ENCODE peak calls at places on chromosomes 16 and 17, in eight cellular contexts. V is stomach, J is cardiac muscle cell, L is mammary epithelial cell, U is cardiac fibroblast, N is A673, R is glutamatergic neuron, Y is GM12864. G is an unnamed sample.

GRCh38 chr17:15919466-15919865 is 25.5 kb upstream of the ADORA2B start:
- DNase-seq in R (no peak), U (no peak), N (no peak), L (no peak), Y (no peak), V (no peak), J (no peak), G (no peak)

GRCh38 chr17:38761612-38762011 is 9.1 kb downstream of the PSMB3 start:
- DNase-seq in J (peak; percentile 35), U (peak; percentile 58), Y (no peak), N (no peak), L (peak; percentile 7), V (no peak), R (peak; percentile 73), G (peak; percentile 35)

GRCh38 chr16:85640606-85641005 is 27.5 kb downstream of the GSE1 start:
- DNase-seq in Y (no peak), J (no peak), L (no peak), R (no peak), U (no peak), V (no peak), N (no peak), G (no peak)

GRCh38 chr17:78022425-78022824 is 63.9 kb downstream of the TNRC6C start:
- DNase-seq in L (no peak), R (no peak), J (no peak), N (no peak), Y (no peak), V (no peak), U (no peak), G (peak; percentile 51)

GRCh38 chr16:58866935-58867334 is 132.8 kb upstream of the GOT2 start:
- DNase-seq in J (no peak), U (no peak), L (no peak), Y (no peak), V (no peak), N (no peak), R (no peak), G (no peak)

GRCh38 chr17:81040791-81041337 is 5.9 kb downstream of the BAIAP2 start:
- DNase-seq in J (no peak), L (no peak), U (peak; percentile 20), N (peak; percentile 44), V (no peak), Y (no peak), R (no peak), G (peak; percentile 11)

GRCh38 chr16:64590516-64590915 is 531.3 kb downstream of the CDH11 start:
- DNase-seq in L (no peak), Y (no peak), R (no peak), U (peak; percentile 78), N (no peak), J (no peak), V (no peak), G (peak; percentile 39)

GRCh38 chr16:68417711-68418301 is 30.5 kb downstream of the SMPD3 start:
- DNase-seq in U (no peak), V (peak; percentile 91), Y (peak; percentile 63), J (no peak), L (peak; percentile 66), N (peak; percentile 23), R (no peak), G (no peak)

GRCh38 chr17:50589112-50589712 is 28.7 kb downstream of the CACNA1G start:
- DNase-seq in J (no peak), L (peak; percentile 12), U (peak; percentile 29), R (no peak), V (peak; percentile 48), N (no peak), Y (no peak), G (no peak)

GRCh38 chr17:17570207-17570797 is 21.2 kb downstream of the PEMT start:
- DNase-seq in V (peak; percentile 77), J (peak; percentile 72), N (no peak), Y (no peak), U (peak; percentile 28), R (peak; percentile 74), L (no peak), G (no peak)

GRCh38 chr16:12339686-12340085 is 363.2 kb downstream of the SNX29 start:
- DNase-seq in Y (no peak), J (no peak), N (no peak), R (no peak), L (no peak), U (peak; percentile 63), V (no peak), G (peak; percentile 74)

GRCh38 chr16:27974896-27975540 is 88.5 kb downstream of the GSG1L start:
- DNase-seq in U (no peak), R (no peak), V (no peak), Y (no peak), N (no peak), J (no peak), L (no peak), G (no peak)

GRCh38 chr17:63523256-63523869 is at the start of gene KCNH6:
- DNase-seq in R (no peak), L (no peak), N (no peak), J (no peak), Y (no peak), U (no peak), V (no peak), G (no peak)

GRCh38 chr17:66855204-66855603 is 20.3 kb downstream of the CACNG5 start:
- DNase-seq in V (no peak), U (peak; percentile 3), R (no peak), N (no peak), L (no peak), Y (no peak), J (no peak), G (no peak)

GRCh38 chr16:56909484-56910113 is 22.3 kb upstream of the HERPUD1 start:
- DNase-seq in V (no peak), R (no peak), N (no peak), U (no peak), Y (no peak), J (no peak), L (no peak), G (no peak)

GRCh38 chr17:59287452-59287851 is 44.0 kb upstream of the YPEL2 start:
- DNase-seq in R (no peak), N (peak; percentile 25), V (no peak), L (peak; percentile 51), Y (no peak), J (no peak), U (peak; percentile 55), G (no peak)

GRCh38 chr17:45332989-45333701 is 16.3 kb upstream of the MAP3K14 start:
- DNase-seq in U (peak; percentile 19), J (no peak), V (no peak), N (no peak), Y (peak; percentile 70), R (no peak), L (no peak), G (no peak)

GRCh38 chr16:77897831-77898540 is 109.6 kb downstream of the VAT1L start:
- DNase-seq in Y (no peak), U (no peak), R (no peak), N (no peak), J (no peak), V (no peak), L (no peak), G (no peak)

GRCh38 chr16:48386559-48387312 is 1.5 kb upstream of the SIAH1 start:
- DNase-seq in J (no peak), L (no peak), Y (no peak), V (no peak), R (no peak), N (no peak), U (peak; percentile 47), G (no peak)

GRCh38 chr17:38656959-38657823 is 17.6 kb downstream of the EPOP start:
- DNase-seq in J (no peak), L (no peak), Y (no peak), V (no peak), R (peak; percentile 48), N (no peak), U (no peak), G (no peak)

GRCh38 chr16:4183258-4184037 is 58.4 kb downstream of the SRL start:
- DNase-seq in J (peak; percentile 98), Y (peak; percentile 50), R (peak; percentile 98), L (peak; percentile 92), N (peak; percentile 94), V (peak; percentile 93), U (peak; percentile 91), G (peak; percentile 87)
- TF ChIP-seq CTCF in J (no peak), Y (no peak), R (no peak), L (no peak), N (no peak), V (no peak), U (no peak), G (peak; percentile 22)

GRCh38 chr16:61937646-61938045 is 98.6 kb downstream of the CDH8 start:
- DNase-seq in V (no peak), L (no peak), J (no peak), R (no peak), U (no peak), N (no peak), Y (no peak), G (no peak)

GRCh38 chr16:61934591-61934990 is 101.6 kb downstream of the CDH8 start:
- DNase-seq in V (no peak), R (no peak), Y (no peak), J (no peak), N (no peak), U (no peak), L (no peak), G (no peak)

GRCh38 chr16:61936522-61936921 is 99.7 kb downstream of the CDH8 start:
- DNase-seq in V (no peak), U (no peak), L (no peak), R (peak; percentile 39), J (peak; percentile 41), Y (no peak), N (peak; percentile 53), G (no peak)
- TF ChIP-seq CTCF in V (no peak), U (peak; percentile 14), L (peak; percentile 19), R (peak; percentile 73), J (no peak), Y (no peak), N (peak; percentile 81), G (peak; percentile 22)

GRCh38 chr16:31569360-31569717 is 41.6 kb downstream of the AHSP start:
- DNase-seq in Y (no peak), L (no peak), N (no peak), U (no peak), V (no peak), R (peak; percentile 26), J (peak; percentile 3), G (no peak)

DNA sequence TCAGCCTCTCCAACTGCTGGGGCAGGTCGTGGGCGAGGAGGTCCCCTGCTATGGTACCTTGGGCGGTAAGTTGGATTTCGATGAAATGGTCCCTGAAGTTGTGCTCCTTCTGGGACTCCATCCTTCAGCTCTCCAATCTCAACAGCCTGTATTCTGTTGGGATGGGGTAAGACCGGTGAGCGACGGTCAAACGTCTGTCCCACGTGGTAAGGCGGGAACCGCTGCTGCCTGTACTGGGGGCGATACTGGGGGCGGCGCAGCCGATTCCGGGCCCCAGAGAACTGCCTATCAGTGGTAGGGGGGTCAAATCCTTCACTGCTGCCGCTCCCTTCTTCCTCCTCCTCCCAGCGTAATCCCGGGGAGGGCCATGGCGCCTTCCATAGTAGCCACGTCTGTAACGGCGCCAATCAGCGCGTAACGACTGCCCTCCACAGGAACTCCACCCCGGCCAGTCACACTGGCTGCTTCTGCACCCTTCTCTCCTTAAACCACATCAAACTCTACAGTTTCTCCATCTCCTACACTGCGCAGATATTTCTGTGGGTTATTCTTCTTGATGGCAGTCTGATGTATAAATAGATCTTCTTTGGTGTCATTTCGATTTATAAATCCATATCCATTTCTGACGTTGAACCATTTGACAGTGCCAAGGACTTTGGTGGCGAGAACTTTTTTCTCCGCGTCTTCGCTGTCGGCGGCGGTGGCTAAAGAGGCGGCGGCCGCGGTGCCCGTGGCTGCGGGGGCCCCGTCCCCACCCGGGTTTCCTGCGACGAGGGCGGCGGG is 41.1 kb downstream of the AHSP start:
- DNase-seq in U (peak; percentile 11), J (peak; percentile 10), N (no peak), Y (no peak), R (peak; percentile 18), L (no peak), V (peak; percentile 65), G (no peak)
- TF ChIP-seq CTCF in U (no peak), J (no peak), N (no peak), Y (no peak), R (no peak), L (no peak), V (peak; percentile 31), G (no peak)

GRCh38 chr17:70100983-70101382 is 26.0 kb downstream of the KCNJ16 start:
- DNase-seq in L (no peak), V (no peak), N (no peak), U (peak; percentile 42), J (no peak), R (no peak), Y (no peak), G (no peak)
- TF ChIP-seq CTCF in L (peak; percentile 7), V (no peak), N (no peak), U (no peak), J (no peak), R (no peak), Y (no peak), G (peak; percentile 28)